ENCODE peak calls at places on chromosomes 11 and 22, in eight cellular contexts. B is activated CD4-positive, CD25-positive, alpha-beta regulatory T cell; F is spleen; D is T-helper 22 cell; R is HuH-7.5; N is stimulated activated CD4-positive, alpha-beta T cell treated with anti-CD3 and anti-CD28 coated beads, Interleukin-2, amount 100 ng/mL, for 48 hours; S is amygdala; I is AG04450. X is an unnamed sample.

GRCh38 chr11:70901951-70902521 is 350.3 kb downstream of the SHANK2 start:
- DNase-seq in D (no peak), F (peak), R (no peak), N (no peak), B (no peak), S (no peak), I (no peak), X (no peak)

GRCh38 chr22:19823638-19824196 is 31.0 kb downstream of the GNB1L start:
- DNase-seq in S (no peak), N (no peak), D (no peak), B (no peak), F (no peak), I (no peak), R (no peak), X (no peak)

GRCh38 chr11:690738-691633 is 4.0 kb downstream of the DEAF1 start:
- DNase-seq in D (no peak), R (no peak), N (no peak), I (no peak), S (no peak), B (no peak), F (no peak), X (no peak)

GRCh38 chr11:126497581-126498109 is 142.2 kb downstream of the ST3GAL4 start:
- DNase-seq in S (no peak), R (no peak), N (no peak), I (no peak), F (peak), B (no peak), D (no peak), X (no peak)

GRCh38 chr22:37021041-37021440 is 1.5 kb downstream of the MPST start:
- DNase-seq in B (no peak), R (no peak), F (no peak), D (no peak), I (no peak), N (no peak), S (no peak), X (no peak)

GRCh38 chr22:30420401-30421178 is 5.0 kb upstream of the MTFP1 start:
- DNase-seq in N (no peak), D (no peak), R (no peak), I (peak), S (no peak), B (no peak), F (no peak), X (no peak)

GRCh38 chr22:29156507-29156906 is 49.2 kb upstream of the EMID1 start:
- DNase-seq in N (no peak), D (no peak), F (peak), I (no peak), S (peak), R (no peak), B (no peak), X (no peak)

GRCh38 chr11:34275486-34275885 is 82.3 kb downstream of the ABTB2 start:
- DNase-seq in S (no peak), N (no peak), D (no peak), I (no peak), F (no peak), R (no peak), B (no peak), X (no peak)

GRCh38 chr11:84384637-84385227 is 1098.6 kb upstream of the CCDC90B start:
- DNase-seq in I (peak), N (peak), R (no peak), S (peak), D (no peak), B (no peak), F (no peak), X (peak)

GRCh38 chr11:35402751-35403454 is 16.5 kb downstream of the SLC1A2 start:
- DNase-seq in I (no peak), B (no peak), D (no peak), R (no peak), F (no peak), S (no peak), N (no peak), X (no peak)

GRCh38 chr11:128515766-128516466 is 71.4 kb downstream of the ETS1 start:
- DNase-seq in D (no peak), R (no peak), B (no peak), N (no peak), S (no peak), I (no peak), F (no peak), X (no peak)

GRCh38 chr11:110501428-110501827 is 71.7 kb downstream of the FDX1 start:
- DNase-seq in S (no peak), R (no peak), N (no peak), B (no peak), I (no peak), F (no peak), D (no peak), X (no peak)

GRCh38 chr22:29872989-29873388 is 10.0 kb upstream of the MTMR3 start:
- DNase-seq in I (no peak), N (no peak), R (no peak), D (no peak), B (no peak), S (no peak), F (no peak), X (no peak)

GRCh38 chr11:111846640-111847039 is 24.7 kb downstream of the ALG9 start:
- DNase-seq in F (no peak), B (no peak), N (no peak), S (no peak), D (no peak), I (peak), R (no peak), X (no peak)

GRCh38 chr11:68010058-68011041 is at the start of gene ALDH3B1:
- DNase-seq in N (no peak), B (no peak), S (peak), I (no peak), R (peak), D (no peak), F (peak), X (peak)

GRCh38 chr11:87463486-87464102 is 425.9 kb downstream of the TMEM135 start:
- DNase-seq in R (peak), S (no peak), B (no peak), F (no peak), I (no peak), D (no peak), N (no peak), X (peak)

GRCh38 chr11:2955896-2956476 is 26.8 kb upstream of the PHLDA2 start:
- DNase-seq in D (no peak), F (no peak), N (no peak), R (no peak), I (no peak), S (no peak), B (no peak), X (no peak)

GRCh38 chr11:65502852-65503603 is 4.2 kb downstream of the MALAT1 start:
- DNase-seq in F (no peak), B (no peak), N (no peak), S (no peak), D (no peak), R (no peak), I (no peak), X (peak)

GRCh38 chr11:81246937-81247336 is 1486.7 kb downstream of the FAM181B start:
- DNase-seq in B (no peak), F (no peak), S (no peak), D (no peak), R (no peak), I (no peak), N (no peak), X (no peak)

GRCh38 chr11:121067026-121067425 is 34.0 kb upstream of the TECTA start:
- DNase-seq in I (no peak), S (no peak), R (no peak), F (no peak), B (no peak), N (no peak), D (no peak), X (no peak)

GRCh38 chr22:35334010-35334409 is 34.3 kb downstream of the TOM1 start:
- DNase-seq in I (no peak), R (no peak), S (no peak), F (no peak), N (no peak), B (peak), D (no peak), X (no peak)

GRCh38 chr11:118673361-118674093 is 5.9 kb downstream of the TREH start:
- DNase-seq in B (no peak), I (no peak), N (no peak), F (no peak), S (no peak), R (no peak), D (no peak), X (no peak)

X was measured in OCI-LY7.